ENCODE peak calls at places on chromosomes 3 and 15, in six cellular contexts. M, I, D, G, B and C are unnamed samples. For H3K36me3, the result is how much of the 10 kb centered on the place peaks cover.

GRCh38 chr15:71066983-71067382 is 48.3 kb upstream of the THSD4 start:
- DNase-seq in B (no peak), D (no peak), G (no peak), I (no peak), M (peak), C (no peak)

GRCh38 chr3:11010406-11011165 is 18.0 kb downstream of the SLC6A1 start:
- DNase-seq in M (no peak), B (no peak), D (no peak), G (no peak), I (no peak), C (no peak)

GRCh38 chr3:60017631-60018030 is 967.8 kb upstream of the CFAP20DC start:
- DNase-seq in D (no peak), M (no peak), B (peak), G (no peak), I (no peak), C (no peak)

GRCh38 chr3:46100812-46101211 is 73.5 kb upstream of the XCR1 start:
- DNase-seq in D (no peak), G (no peak), B (no peak), I (no peak), M (no peak), C (no peak)

GRCh38 chr3:170961616-170962400 is 53.4 kb upstream of the EIF5A2 start:
- DNase-seq in G (no peak), B (peak), M (no peak), I (peak), D (peak), C (peak)

GRCh38 chr3:131107637-131108433 is 81.2 kb downstream of the NEK11 start:
- DNase-seq in I (peak), M (no peak), G (no peak), B (peak), D (no peak), C (no peak)

GRCh38 chr3:79773291-79773690 is 5.5 kb upstream of the ROBO1 start:
- DNase-seq in B (no peak), D (no peak), I (no peak), G (no peak), M (no peak), C (no peak)

GRCh38 chr3:113008117-113008516 is 17.3 kb downstream of the GTPBP8 start:
- DNase-seq in G (no peak), D (no peak), I (no peak), M (no peak), B (no peak), C (no peak)

GRCh38 chr15:78448441-78449219 is 10.6 kb downstream of the IREB2 start:
- DNase-seq in D (no peak), G (no peak), B (no peak), M (no peak), I (no peak), C (no peak)

GRCh38 chr15:78492841-78493240 is 14.5 kb upstream of the HYKK start:
- DNase-seq in D (no peak), G (no peak), I (no peak), B (no peak), M (no peak), C (no peak)

GRCh38 chr3:105516972-105517371 is 150.3 kb downstream of the ALCAM start:
- DNase-seq in I (no peak), G (no peak), B (no peak), M (no peak), D (peak), C (no peak)

GRCh38 chr3:31546152-31546551 is 13.4 kb downstream of the STT3B start:
- DNase-seq in M (no peak), I (no peak), B (no peak), G (no peak), D (peak), C (no peak)

GRCh38 chr3:168342946-168343856 is 247.5 kb upstream of the GOLIM4 start:
- DNase-seq in G (no peak), I (no peak), D (no peak), B (peak), M (no peak), C (no peak)

GRCh38 chr3:32937331-32937730 is 14.1 kb upstream of the CCR4 start:
- DNase-seq in B (peak), M (no peak), G (no peak), I (no peak), D (no peak), C (no peak)

GRCh38 chr15:101489236-101489632 is 273 bp downstream of the PCSK6 start:
- DNase-seq in G (peak), I (no peak), D (peak), B (peak), M (no peak), C (no peak)

GRCh38 chr15:91940466-91941381 is 87.2 kb downstream of the SLCO3A1 start:
- DNase-seq in M (no peak), D (no peak), G (no peak), B (no peak), I (no peak), C (no peak)

GRCh38 chr15:31062965-31063355 is 38.6 kb downstream of the TRPM1 start:
- DNase-seq in B (no peak), M (no peak), D (no peak), G (no peak), I (peak), C (no peak)
- H3K36me3 ChIP-seq in B (under half), M (under half), D (under half), G (under half), I (under half), C (under half)

DNA sequence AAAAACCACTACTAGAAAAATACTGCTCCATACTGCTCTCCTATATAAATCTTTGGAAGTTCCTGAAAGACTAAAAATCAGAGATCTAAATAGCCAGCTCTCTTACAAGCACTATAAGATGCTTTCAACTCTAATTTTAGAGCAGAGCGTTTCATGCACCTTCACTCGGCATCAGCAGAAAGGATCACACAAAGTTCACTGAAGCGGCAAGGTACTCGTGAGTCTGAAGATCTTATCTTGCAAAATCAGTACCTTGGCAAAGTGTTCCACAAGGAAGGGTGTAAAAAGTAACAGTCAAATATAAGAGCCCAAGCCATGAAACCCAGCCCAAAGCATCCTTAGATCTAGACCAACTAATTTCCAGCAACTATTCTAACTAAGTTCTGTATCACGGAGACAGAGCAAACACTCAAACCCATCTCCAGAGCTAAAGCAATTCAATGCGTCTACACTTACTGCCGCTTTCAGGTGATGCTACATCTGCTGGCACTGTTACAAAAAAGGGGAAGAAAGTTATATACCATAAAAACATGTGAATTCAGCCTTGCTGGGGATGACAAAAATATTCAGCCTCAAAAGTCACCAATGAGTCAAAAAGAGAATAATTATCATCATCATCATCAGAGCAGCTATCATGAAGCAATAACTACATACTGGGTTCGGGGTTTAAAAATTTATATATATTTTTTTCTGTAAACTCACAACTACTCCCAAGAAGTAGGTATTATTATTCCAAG is 16.3 kb downstream of the VPS39 start:
- DNase-seq in M (no peak), D (no peak), I (no peak), G (no peak), B (no peak), C (no peak)
- H3K27ac ChIP-seq in M (no peak), D (no peak), I (no peak), G (no peak), B (no peak), C (no peak)

GRCh38 chr3:23941440-23941839 is 3.6 kb upstream of the NR1D2 start:
- DNase-seq in M (no peak), I (no peak), G (no peak), B (no peak), D (no peak), C (no peak)
- TF ChIP-seq CTCF in M (no peak), I (no peak), G (no peak), B (no peak), D (no peak), C (no peak)

DNA sequence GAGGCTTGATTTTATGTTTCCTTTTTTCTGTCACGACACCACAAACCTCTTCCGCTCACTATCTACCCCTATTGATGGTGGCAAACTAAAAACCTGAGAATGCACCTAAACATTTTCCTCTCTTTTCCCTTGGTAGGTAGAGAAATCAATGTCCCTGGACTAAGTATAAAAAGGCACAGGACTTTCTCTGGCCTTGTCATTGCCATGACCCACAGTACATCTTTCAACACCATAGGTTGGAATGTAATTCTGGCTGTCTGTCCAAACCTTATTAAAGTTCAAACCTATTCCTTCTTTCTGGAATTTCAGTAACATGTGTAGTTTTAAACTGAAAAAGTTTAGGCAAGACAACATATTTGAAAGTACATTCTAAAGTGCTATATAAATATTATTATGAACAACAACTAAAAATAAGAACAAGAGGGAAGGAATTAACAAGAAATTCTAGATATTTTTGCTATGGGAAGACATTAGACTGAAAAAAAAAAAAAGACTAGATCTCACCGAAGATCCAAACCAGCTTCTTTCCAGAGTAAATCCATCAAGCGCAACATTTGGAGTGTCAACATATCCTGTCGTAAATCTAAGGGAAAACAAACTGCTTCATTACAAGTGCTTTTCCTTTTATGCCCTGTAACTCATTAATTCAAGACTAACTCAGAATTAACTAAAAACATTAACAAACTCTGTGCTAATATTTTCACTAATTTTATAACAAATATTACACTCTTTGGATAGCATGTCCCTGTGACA is 73.1 kb downstream of the FAIM start:
- DNase-seq in M (no peak), D (peak), I (peak), B (no peak), G (no peak), C (no peak)
- H3K36me3 ChIP-seq in M (under half), D (under half), I (under half), B (under half), G (under half), C (under half)

DNA sequence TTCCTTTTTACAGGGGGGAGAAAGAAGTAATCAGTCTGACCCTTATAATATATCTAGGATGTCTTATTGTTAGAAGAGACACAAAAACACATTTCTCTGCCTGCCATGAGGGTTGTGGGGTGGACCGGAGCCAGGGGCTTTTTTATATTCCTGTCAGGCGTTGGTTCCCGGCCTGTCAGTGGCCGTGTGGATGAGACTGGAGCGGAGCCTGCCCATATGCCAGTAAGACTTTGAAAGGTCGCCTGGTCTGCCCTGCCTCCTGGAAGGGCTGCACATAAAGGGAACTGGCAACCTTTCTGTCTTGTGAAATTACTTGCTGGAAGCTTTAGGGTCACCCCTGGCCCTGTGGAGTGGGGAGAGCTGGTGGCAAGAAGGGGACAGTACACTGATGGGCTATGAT is 34.7 kb downstream of the MAP3K13 start:
- DNase-seq in M (no peak), D (peak), I (no peak), B (no peak), G (peak), C (no peak)
- H3K27ac ChIP-seq in M (no peak), D (no peak), I (no peak), B (no peak), G (peak), C (no peak)

DNA sequence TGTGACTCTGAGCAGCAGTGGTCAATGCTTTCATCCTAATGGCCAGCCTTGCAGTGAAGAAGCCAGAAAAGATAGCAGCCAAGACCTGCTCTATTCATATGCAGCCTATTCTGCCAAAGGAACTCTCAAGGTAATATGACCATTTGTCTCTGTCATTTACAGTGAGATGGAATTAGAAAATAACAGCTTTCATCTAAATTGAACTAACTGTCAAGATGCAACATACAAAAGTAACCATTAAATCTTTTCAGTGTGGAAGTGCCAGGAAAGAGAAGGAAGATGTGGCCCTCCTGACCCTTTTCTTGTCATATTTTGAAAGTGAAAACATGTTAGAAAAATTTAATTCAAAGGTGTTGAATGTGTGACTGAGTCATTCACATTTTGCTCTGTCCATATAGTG is 374.9 kb downstream of the NAALADL2 start:
- DNase-seq in I (no peak), M (no peak), B (no peak), D (no peak), G (no peak), C (no peak)
- TF ChIP-seq CTCF in I (no peak), M (no peak), B (no peak), D (no peak), G (no peak), C (no peak)